ENCODE peak calls at places on chromosomes 1 and 21, in eight cellular contexts. Q is GDM1, W is iris pigment epithelial cell, Y is GOT3, K is germinal center, O is NCI-H1436, H is EH, Z is GM12892. M is an unnamed sample.

GRCh38 chr1:24793762-24794161 is 48.5 kb downstream of the CLIC4 start:
- DNase-seq in Q (no peak), W (peak), Y (no peak), K (no peak), O (no peak), H (peak), Z (no peak), M (no peak)

GRCh38 chr1:2196901-2197638 is 2.5 kb upstream of the FAAP20 start:
- DNase-seq in Q (no peak), W (no peak), Y (no peak), K (no peak), O (no peak), H (no peak), Z (no peak), M (no peak)

GRCh38 chr1:168917796-168918195 is 188.7 kb upstream of the ATP1B1 start:
- DNase-seq in Q (no peak), W (no peak), Y (no peak), K (no peak), O (no peak), H (no peak), Z (no peak), M (no peak)

GRCh38 chr1:35644204-35644603 is 2.9 kb upstream of the PSMB2 start:
- DNase-seq in Q (no peak), W (no peak), Y (no peak), K (no peak), O (no peak), H (no peak), Z (no peak), M (no peak)

GRCh38 chr1:173903827-173904226 is 13.3 kb downstream of the SERPINC1 start:
- DNase-seq in Q (no peak), W (no peak), Y (no peak), K (no peak), O (no peak), H (no peak), Z (no peak), M (no peak)

GRCh38 chr1:36464605-36465393 is 615 bp upstream of the MRPS15 start:
- DNase-seq in Q (no peak), W (peak), Y (no peak), K (no peak), O (peak), H (no peak), Z (peak), M (no peak)

GRCh38 chr1:211126622-211127021 is 7.3 kb downstream of the KCNH1 start:
- DNase-seq in Q (no peak), W (no peak), Y (no peak), K (no peak), O (no peak), H (peak), Z (no peak), M (no peak)

GRCh38 chr1:59089343-59089742 is 207.6 kb upstream of the FGGY start:
- DNase-seq in Q (no peak), W (no peak), Y (no peak), K (no peak), O (no peak), H (no peak), Z (no peak), M (no peak)

GRCh38 chr1:2445162-2445822 is 30.8 kb upstream of the PLCH2 start:
- DNase-seq in Q (no peak), W (no peak), Y (no peak), K (no peak), O (no peak), H (no peak), Z (no peak), M (no peak)

GRCh38 chr1:115179397-115179835 is 90.1 kb upstream of the TSPAN2 start:
- DNase-seq in Q (no peak), W (peak), Y (no peak), K (no peak), O (no peak), H (peak), Z (no peak), M (no peak)

GRCh38 chr1:223776075-223776814 is 63.9 kb downstream of the CAPN2 start:
- DNase-seq in Q (no peak), W (peak), Y (no peak), K (no peak), O (no peak), H (peak), Z (no peak), M (no peak)

GRCh38 chr1:6209661-6210605 is 4.0 kb downstream of the RNF207 start:
- DNase-seq in Q (no peak), W (no peak), Y (no peak), K (peak), O (no peak), H (no peak), Z (no peak), M (no peak)

GRCh38 chr1:6188466-6188865 is 8.3 kb upstream of the CHD5 start:
- DNase-seq in Q (no peak), W (no peak), Y (no peak), K (no peak), O (no peak), H (peak), Z (no peak), M (no peak)

GRCh38 chr1:20472860-20473711 is 12.9 kb downstream of the CAMK2N1 start:
- DNase-seq in Q (no peak), W (peak), Y (no peak), K (peak), O (no peak), H (peak), Z (no peak), M (no peak)

GRCh38 chr1:2556277-2557145 is at the start of gene TNFRSF14:
- DNase-seq in Q (no peak), W (peak), Y (no peak), K (peak), O (no peak), H (peak), Z (peak), M (no peak)

GRCh38 chr21:15853126-15853525 is 123.3 kb downstream of the USP25 start:
- DNase-seq in Q (no peak), W (no peak), Y (no peak), K (no peak), O (no peak), H (no peak), Z (no peak), M (no peak)

GRCh38 chr1:92483442-92484170 is 3.1 kb downstream of the GFI1 start:
- DNase-seq in Q (no peak), W (no peak), Y (no peak), K (peak), O (peak), H (no peak), Z (peak), M (no peak)

GRCh38 chr1:225694151-225694603 is 41.3 kb upstream of the ENAH start:
- DNase-seq in Q (no peak), W (peak), Y (no peak), K (no peak), O (no peak), H (peak), Z (no peak), M (no peak)

GRCh38 chr1:236753554-236753953 is 41.5 kb upstream of the MTR start:
- DNase-seq in Q (no peak), W (peak), Y (no peak), K (no peak), O (peak), H (peak), Z (no peak), M (no peak)

GRCh38 chr1:64965239-64966157 is 851 bp downstream of the JAK1 start:
- DNase-seq in Q (no peak), W (peak), Y (no peak), K (peak), O (no peak), H (peak), Z (no peak), M (no peak)

GRCh38 chr1:77511440-77511840 is 171.0 kb downstream of the ZZZ3 start:
- DNase-seq in Q (no peak), W (peak), Y (no peak), K (no peak), O (no peak), H (peak), Z (no peak), M (no peak)

GRCh38 chr1:156957634-156958033 is 37.2 kb downstream of the LRRC71 start:
- DNase-seq in Q (no peak), W (no peak), Y (no peak), K (no peak), O (no peak), H (no peak), Z (no peak), M (no peak)

GRCh38 chr1:223731076-223731770 is 18.9 kb downstream of the CAPN2 start:
- DNase-seq in Q (no peak), W (peak), Y (no peak), K (no peak), O (no peak), H (peak), Z (no peak), M (peak)

GRCh38 chr1:242146640-242147039 is 147.7 kb upstream of the MAP1LC3C start:
- DNase-seq in Q (no peak), W (no peak), Y (no peak), K (no peak), O (no peak), H (no peak), Z (no peak), M (no peak)

GRCh38 chr1:178127482-178127881 is 33.6 kb downstream of the RASAL2 start:
- DNase-seq in Q (no peak), W (no peak), Y (no peak), K (no peak), O (no peak), H (no peak), Z (no peak), M (no peak)

GRCh38 chr1:112105557-112105956 is 116.1 kb upstream of the KCND3 start:
- DNase-seq in Q (no peak), W (no peak), Y (no peak), K (no peak), O (no peak), H (no peak), Z (no peak), M (no peak)

GRCh38 chr1:233364695-233365539 is 37.4 kb downstream of the MAP3K21 start:
- DNase-seq in Q (no peak), W (peak), Y (no peak), K (peak), O (peak), H (peak), Z (no peak), M (no peak)

GRCh38 chr1:33347650-33347992 is 26.7 kb upstream of the A3GALT2 start:
- DNase-seq in Q (no peak), W (peak), Y (no peak), K (no peak), O (no peak), H (peak), Z (no peak), M (no peak)

GRCh38 chr1:84960371-84960770 is 36.5 kb downstream of the MCOLN2 start:
- DNase-seq in Q (no peak), W (peak), Y (no peak), K (no peak), O (no peak), H (peak), Z (no peak), M (no peak)

GRCh38 chr1:91026777-91027176 is 4.9 kb upstream of the ZNF644 start:
- DNase-seq in Q (no peak), W (peak), Y (no peak), K (peak), O (no peak), H (peak), Z (no peak), M (no peak)

GRCh38 chr1:55225228-55225627 is 10.1 kb upstream of the USP24 start:
- DNase-seq in Q (no peak), W (no peak), Y (no peak), K (no peak), O (no peak), H (no peak), Z (no peak), M (no peak)

GRCh38 chr1:117753232-117753631 is 147.4 kb downstream of the TENT5C start:
- DNase-seq in Q (no peak), W (no peak), Y (no peak), K (no peak), O (no peak), H (peak), Z (no peak), M (no peak)

GRCh38 chr1:202101182-202101581 is 21.5 kb upstream of the GPR37L1 start:
- DNase-seq in Q (no peak), W (no peak), Y (no peak), K (no peak), O (peak), H (no peak), Z (no peak), M (no peak)

GRCh38 chr1:221908573-221908972 is 166.7 kb upstream of the DUSP10 start:
- DNase-seq in Q (no peak), W (no peak), Y (no peak), K (no peak), O (peak), H (no peak), Z (no peak), M (no peak)

GRCh38 chr21:32747396-32747795 is 19.6 kb upstream of the SYNJ1 start:
- DNase-seq in Q (no peak), W (no peak), Y (no peak), K (no peak), O (no peak), H (no peak), Z (no peak), M (no peak)